ENCODE peak calls at places on chromosome 19, in nine cellular contexts. U is H9, I is PC-3, L is neural progenitor cell, E is DND-41, Q is IMR-90, D is HepG2, Z is GM23338, W is astrocyte. R is an unnamed sample. For H4K20me1, the result is how much of the 10 kb centered on the place peaks cover.

GRCh38 chr19:49057636-49058234 is at the start of gene CGB7:
- DNase-seq in L (peak), D (peak), W (peak), Z (peak), Q (peak), E (no peak), U (peak), I (peak), R (peak)

GRCh38 chr19:31515931-31516330 is 166.7 kb upstream of the TSHZ3 start:
- DNase-seq in W (no peak), U (no peak), I (no peak), Q (no peak), Z (no peak), L (no peak), E (no peak), D (no peak), R (peak)

GRCh38 chr19:28296506-28296905 is 916.4 kb downstream of the UQCRFS1 start:
- DNase-seq in U (no peak), Q (no peak), W (peak), E (no peak), D (no peak), I (no peak), L (no peak), Z (no peak), R (peak)

GRCh38 chr19:4678881-4679379 is 8.8 kb upstream of the MYDGF start:
- DNase-seq in W (no peak), L (peak), Z (peak), U (peak), D (no peak), Q (no peak), E (peak), I (peak), R (peak)

GRCh38 chr19:1206063-1206732 is 620 bp downstream of the STK11 start:
- DNase-seq in I (no peak), W (no peak), Q (no peak), L (peak), E (no peak), D (no peak), U (no peak), Z (no peak), R (no peak)

GRCh38 chr19:19488041-19488874 is 27.1 kb downstream of the TSSK6 start:
- DNase-seq in I (no peak), Z (peak), E (no peak), D (no peak), Q (no peak), L (peak), W (no peak), U (no peak), R (peak)

GRCh38 chr19:56613639-56614038 is 18.5 kb downstream of the ZNF71 start:
- DNase-seq in L (no peak), E (no peak), W (no peak), Z (no peak), U (no peak), Q (no peak), D (no peak), I (no peak), R (peak)

GRCh38 chr19:2811735-2812413 is 7.8 kb upstream of the ZNF554 start:
- DNase-seq in W (no peak), D (no peak), Q (no peak), Z (no peak), E (no peak), I (no peak), U (no peak), L (no peak), R (no peak)

GRCh38 chr19:7177926-7178325 is 108.4 kb downstream of the ZNF557 start:
- DNase-seq in E (no peak), Z (no peak), D (no peak), L (no peak), U (no peak), W (peak), I (no peak), Q (peak), R (peak)

GRCh38 chr19:1261512-1261862 is 7.6 kb upstream of the CIRBP start:
- DNase-seq in W (no peak), Z (peak), Q (no peak), E (no peak), D (no peak), U (no peak), L (peak), I (no peak), R (peak)

GRCh38 chr19:1081301-1082164 is 13.6 kb downstream of the POLR2E start:
- DNase-seq in D (no peak), L (peak), W (no peak), I (no peak), Q (no peak), U (no peak), Z (peak), E (no peak), R (no peak)

GRCh38 chr19:44747739-44748425 is 626 bp upstream of the BCL3 start:
- DNase-seq in E (peak), Q (peak), U (peak), Z (peak), I (peak), L (peak), D (peak), W (peak), R (peak)

GRCh38 chr19:47035495-47036232 is 12.8 kb downstream of the TMEM160 start:
- DNase-seq in Q (peak), L (peak), E (peak), Z (peak), W (peak), I (peak), U (peak), D (peak), R (peak)
- H3K4me2 ChIP-seq in Q (peak), L (peak), E (peak), Z (peak), W (peak), I (peak), U (peak), D (peak), R (peak)

GRCh38 chr19:39238209-39238608 is 6.6 kb downstream of the IFNL3 start:
- DNase-seq in U (no peak), W (no peak), Q (no peak), D (no peak), E (no peak), L (no peak), Z (no peak), I (no peak), R (no peak)
- H4K20me1 ChIP-seq in U (under half), W (under half), Q (under half), D (under half), E (under half), L (under half), Z (under half), I (under half), R (under half)

DNA sequence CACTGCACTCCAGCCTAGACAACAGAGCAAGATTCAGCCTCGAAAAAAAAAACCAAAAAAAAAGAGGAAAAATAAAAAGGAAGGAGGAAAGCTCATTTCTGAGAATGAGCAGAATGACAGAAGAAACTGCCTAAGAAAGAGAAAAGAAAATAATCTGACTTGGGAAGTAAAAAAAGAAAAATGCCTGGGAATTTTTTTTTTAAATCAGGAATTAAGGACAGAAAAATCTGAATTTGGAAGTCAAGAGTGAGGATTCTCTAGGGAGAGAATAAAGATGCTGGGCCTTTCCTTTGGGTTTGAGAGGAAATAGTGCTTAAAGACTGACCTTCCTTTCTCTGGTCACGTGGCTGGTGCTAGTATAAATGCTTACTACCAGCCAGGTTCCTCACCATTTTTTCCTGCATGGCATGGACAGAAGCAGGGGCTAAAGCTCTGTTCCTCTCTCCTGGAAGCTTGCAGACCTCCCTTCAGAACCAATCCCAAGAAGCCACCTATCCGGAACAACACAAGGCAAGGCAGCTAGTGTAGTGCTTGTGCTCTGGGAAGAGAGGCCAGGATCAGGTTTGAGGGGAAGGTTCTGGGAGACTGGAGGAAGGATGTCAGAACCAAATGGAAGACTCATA is at the start of gene FFAR2:
- DNase-seq in L (no peak), W (no peak), D (no peak), E (no peak), I (no peak), U (no peak), Z (no peak), Q (no peak), R (no peak)
- H3K4me2 ChIP-seq in L (no peak), W (no peak), D (peak), E (no peak), I (no peak), U (no peak), Z (no peak), Q (no peak), R (no peak)

DNA sequence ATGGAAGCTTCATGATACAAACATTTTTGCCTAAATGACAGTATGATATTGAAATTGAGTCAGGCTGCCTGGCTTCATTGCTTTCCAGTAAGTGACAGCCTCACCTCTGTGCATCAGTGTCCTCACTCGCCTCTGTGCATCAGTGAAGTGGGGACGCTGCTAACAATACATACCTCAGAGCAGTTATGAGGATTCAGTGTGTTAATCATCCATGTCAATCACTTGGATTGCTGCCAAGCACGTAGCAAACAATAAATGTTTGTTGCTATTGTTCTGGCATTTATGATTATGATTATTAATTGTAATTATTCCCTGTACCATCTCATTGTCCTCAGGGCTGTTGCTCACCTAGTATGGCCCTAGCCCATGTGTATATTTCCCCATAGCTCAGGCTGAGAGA is 8.8 kb downstream of the PPP2R1A start:
- DNase-seq in E (no peak), I (no peak), U (no peak), D (no peak), W (no peak), Z (no peak), Q (no peak), L (no peak), R (peak)
- H4K20me1 ChIP-seq in E (half or more), I (half or more), U (under half), D (under half), W (half or more), Z (under half), Q (half or more), L (half or more), R (under half)

R was measured in GM23248.